ENCODE peak calls at places on chromosomes 6 and 20, in six cellular contexts. Y is NCI-H2171; X is ascending aorta; Q is glutamatergic neuron; N is effector CD8-positive, alpha-beta T cell; B is iris pigment epithelial cell. H is an unnamed sample.

GRCh38 chr6:35063701-35064507 is 77.2 kb downstream of the TCP11 start:
- DNase-seq in N (no peak), Y (no peak), B (no peak), Q (no peak), X (no peak), H (no peak)

GRCh38 chr20:18705490-18705889 is 108.1 kb upstream of the SCP2D1 start:
- DNase-seq in Y (no peak), N (no peak), X (no peak), B (peak), Q (no peak), H (peak)

GRCh38 chr20:32114305-32114960 is 4.9 kb downstream of the TM9SF4 start:
- DNase-seq in Y (no peak), Q (no peak), B (no peak), X (peak), N (no peak), H (peak)

GRCh38 chr20:46723039-46723438 is 13.6 kb downstream of the SLC2A10 start:
- DNase-seq in N (no peak), X (no peak), Q (no peak), B (no peak), Y (no peak), H (no peak)

GRCh38 chr6:26055670-26056582 is 31.3 kb upstream of the HFE start:
- DNase-seq in N (peak), Y (peak), B (peak), Q (peak), X (peak), H (peak)

GRCh38 chr6:11096109-11096508 is 2.5 kb downstream of the SMIM13 start:
- DNase-seq in Q (no peak), N (no peak), X (no peak), B (peak), Y (no peak), H (peak)

GRCh38 chr6:41155132-41155805 is 1.1 kb upstream of the TREML1 start:
- DNase-seq in Y (no peak), N (no peak), B (peak), X (no peak), Q (no peak), H (no peak)

GRCh38 chr6:157273756-157274088 is 49.6 kb downstream of the TMEM242 start:
- DNase-seq in X (peak), Q (peak), Y (no peak), B (no peak), N (peak), H (no peak)

GRCh38 chr6:43847741-43848630 is 78.0 kb downstream of the VEGFA start:
- DNase-seq in N (no peak), X (no peak), Y (peak), B (peak), Q (no peak), H (peak)

GRCh38 chr6:13044390-13044789 is 283.9 kb downstream of the TBC1D7 start:
- DNase-seq in Y (no peak), B (peak), Q (no peak), X (no peak), N (no peak), H (peak)

GRCh38 chr20:18007534-18008292 is 38.9 kb downstream of the MGME1 start:
- DNase-seq in N (no peak), Y (no peak), Q (no peak), B (peak), X (no peak), H (no peak)

GRCh38 chr6:94600648-94601047 is 976.7 kb upstream of the MANEA start:
- DNase-seq in X (no peak), N (no peak), Q (no peak), Y (no peak), B (no peak), H (no peak)

GRCh38 chr6:27617046-27617687 is 144.3 kb upstream of the ZNF184 start:
- DNase-seq in Y (no peak), N (no peak), B (peak), Q (no peak), X (no peak), H (peak)

GRCh38 chr6:41935190-41935569 is 6.4 kb downstream of the CCND3 start:
- DNase-seq in Q (no peak), N (no peak), Y (no peak), B (no peak), X (no peak), H (no peak)

GRCh38 chr6:114063956-114064355 is 93.0 kb upstream of the HDAC2 start:
- DNase-seq in Q (no peak), X (no peak), B (no peak), Y (no peak), N (no peak), H (no peak)

GRCh38 chr6:26017567-26017966 is 55.0 kb downstream of the TRIM38 start:
- DNase-seq in N (peak), X (peak), Q (no peak), B (peak), Y (no peak), H (peak)

GRCh38 chr6:151010111-151010510 is 144.6 kb downstream of the MTHFD1L start:
- DNase-seq in N (no peak), B (no peak), Q (no peak), X (no peak), Y (peak), H (no peak)

GRCh38 chr6:51531623-51532022 is 555.8 kb downstream of the PKHD1 start:
- DNase-seq in Q (no peak), N (no peak), Y (no peak), X (no peak), B (no peak), H (no peak)

GRCh38 chr6:12150812-12151432 is 138.8 kb downstream of the HIVEP1 start:
- DNase-seq in B (no peak), Q (peak), X (no peak), Y (no peak), N (peak), H (no peak)

GRCh38 chr20:52001999-52002666 is 189.4 kb downstream of the ZFP64 start:
- DNase-seq in B (peak), Q (no peak), N (no peak), X (no peak), Y (peak), H (no peak)

GRCh38 chr6:161439093-161439492 is 165.2 kb upstream of the AGPAT4 start:
- DNase-seq in X (peak), B (peak), Q (no peak), Y (peak), N (no peak), H (peak)

GRCh38 chr20:46047821-46048220 is 18.8 kb downstream of the SLC12A5 start:
- DNase-seq in X (no peak), B (no peak), Q (no peak), Y (no peak), N (no peak), H (no peak)

GRCh38 chr20:46160661-46161060 is 42.5 kb downstream of the CD40 start:
- DNase-seq in N (no peak), Q (no peak), Y (no peak), X (no peak), B (no peak), H (no peak)

GRCh38 chr20:6877633-6878032 is 110.1 kb downstream of the BMP2 start:
- DNase-seq in X (no peak), Y (no peak), Q (no peak), N (no peak), B (no peak), H (no peak)

GRCh38 chr6:118316796-118317384 is 231.2 kb upstream of the PLN start:
- DNase-seq in Q (no peak), N (no peak), B (no peak), Y (no peak), X (no peak), H (no peak)

GRCh38 chr6:228881-229651 is 63.2 kb upstream of the DUSP22 start:
- DNase-seq in X (no peak), Q (no peak), N (no peak), B (no peak), Y (no peak), H (no peak)

GRCh38 chr6:1175877-1176276 is 136.0 kb upstream of the FOXQ1 start:
- DNase-seq in X (no peak), B (no peak), N (no peak), Y (no peak), Q (no peak), H (no peak)

GRCh38 chr6:31730631-31731086 is 1.6 kb upstream of the DDAH2 start:
- DNase-seq in Q (no peak), Y (no peak), B (no peak), X (no peak), N (no peak), H (no peak)

H was measured in GM03348.